ENCODE peak calls at places on chromosomes 5 and 9, in six cellular contexts. H is non-pigmented ciliary epithelial cell, I is COR-L47, G is lower leg skin, E is brain microvascular endothelial cell, K is small intestine. P is an unnamed sample.

GRCh38 chr5:143064207-143064606 is 294.0 kb downstream of the ARHGAP26 start:
- DNase-seq in H (no peak), G (no peak), I (no peak), E (no peak), K (no peak), P (no peak)

GRCh38 chr5:69414885-69415583 is at the start of gene MARVELD2:
- DNase-seq in G (peak; percentile 63), E (peak; percentile 19), H (no peak), I (peak; percentile 97), K (peak; percentile 97), P (peak; percentile 27)

GRCh38 chr5:138177936-138178515 is 404 bp downstream of the BRD8 start:
- DNase-seq in H (no peak), K (peak; percentile 48), E (peak; percentile 28), G (peak; percentile 20), I (no peak), P (peak; percentile 30)

GRCh38 chr9:124377551-124377950 is 37.7 kb downstream of the PSMB7 start:
- DNase-seq in H (no peak), E (no peak), G (no peak), I (no peak), K (no peak), P (no peak)

GRCh38 chr9:19998823-19999455 is 210.1 kb upstream of the SLC24A2 start:
- DNase-seq in E (peak; percentile 36), H (no peak), G (no peak), K (no peak), I (no peak), P (no peak)

GRCh38 chr9:129889936-129890717 is 54.9 kb downstream of the USP20 start:
- DNase-seq in H (no peak), G (no peak), K (peak; percentile 66), I (no peak), E (no peak), P (peak; percentile 90)

GRCh38 chr9:115118471-115119156 is 657 bp upstream of the TNC start:
- DNase-seq in K (peak; percentile 14), E (peak; percentile 86), H (peak; percentile 73), I (peak; percentile 24), G (peak; percentile 51), P (no peak)

GRCh38 chr5:147098233-147098790 is 136.5 kb upstream of the STK32A start:
- DNase-seq in G (no peak), H (no peak), I (peak; percentile 10), K (peak; percentile 62), E (peak; percentile 19), P (no peak)

GRCh38 chr9:97575673-97576048 is 57.5 kb downstream of the TSTD2 start:
- DNase-seq in E (no peak), G (no peak), K (no peak), I (no peak), H (no peak), P (no peak)

GRCh38 chr5:154081246-154081645 is 42.5 kb downstream of the MFAP3 start:
- DNase-seq in H (no peak), E (no peak), G (no peak), K (no peak), I (no peak), P (no peak)

GRCh38 chr9:26537211-26537610 is 355.4 kb downstream of the CAAP1 start:
- DNase-seq in G (no peak), I (no peak), E (no peak), K (no peak), H (no peak), P (no peak)

GRCh38 chr5:170055606-170056005 is 50.1 kb upstream of the FOXI1 start:
- DNase-seq in G (no peak), H (no peak), K (no peak), I (no peak), E (no peak), P (no peak)

GRCh38 chr5:160071521-160072299 is 47.5 kb downstream of the PWWP2A start:
- DNase-seq in G (no peak), K (no peak), I (no peak), E (no peak), H (no peak), P (no peak)

GRCh38 chr9:101594796-101595195 is at the start of gene PPP3R2:
- DNase-seq in K (no peak), E (no peak), I (no peak), G (no peak), H (no peak), P (no peak)

GRCh38 chr9:82513242-82513750 is 524.7 kb downstream of the SPATA31D1 start:
- DNase-seq in H (no peak), E (peak; percentile 11), K (no peak), G (no peak), I (no peak), P (no peak)

GRCh38 chr5:24222866-24223265 is 421.9 kb downstream of the CDH10 start:
- DNase-seq in I (no peak), K (no peak), G (no peak), H (peak; percentile 30), E (no peak), P (no peak)

P was measured in T-helper 1 cell.